ENCODE peak calls at places on chromosomes 2 and 18, in six cellular contexts. B is HT-29; N is activated naive CD8-positive, alpha-beta T cell treated with anti-CD3 and anti-CD28 coated beads, Interleukin-2, amount 10 ng/mL, durations not matched to agents 7 days and 5 days; W is non-pigmented ciliary epithelial cell; M is lung microvascular endothelial cell; J is astrocyte. G is an unnamed sample.

GRCh38 chr2:167438206-167438605 is 549.9 kb downstream of the XIRP2 start:
- DNase-seq in B (peak), N (no peak), W (peak), M (no peak), J (peak), G (peak)

GRCh38 chr2:9945596-9945995 is 5.9 kb upstream of the GRHL1 start:
- DNase-seq in B (no peak), N (no peak), W (no peak), M (no peak), J (no peak), G (no peak)

GRCh38 chr2:231110551-231110950 is 14.3 kb downstream of the HTR2B start:
- DNase-seq in B (no peak), N (no peak), W (no peak), M (peak), J (peak), G (peak)

GRCh38 chr18:35835366-35835765 is 137.1 kb upstream of the RMP24 start:
- DNase-seq in B (no peak), N (no peak), W (no peak), M (no peak), J (no peak), G (no peak)

GRCh38 chr2:144801766-144802165 is 281.8 kb upstream of the ZEB2 start:
- DNase-seq in B (no peak), N (no peak), W (peak), M (peak), J (peak), G (no peak)

GRCh38 chr2:40831313-40831873 is 379.5 kb upstream of the SLC8A1 start:
- DNase-seq in B (no peak), N (no peak), W (no peak), M (no peak), J (no peak), G (no peak)

GRCh38 chr18:9869713-9870430 is 15.9 kb upstream of the TXNDC2 start:
- DNase-seq in B (peak), N (no peak), W (no peak), M (no peak), J (peak), G (peak)

GRCh38 chr18:23265691-23266399 is 130.6 kb downstream of the CABLES1 start:
- DNase-seq in B (no peak), N (no peak), W (no peak), M (no peak), J (no peak), G (peak)

GRCh38 chr18:75551071-75551470 is 123.6 kb upstream of the SMIM21 start:
- DNase-seq in B (no peak), N (no peak), W (no peak), M (no peak), J (no peak), G (peak)

GRCh38 chr2:170224692-170225091 is 46.7 kb downstream of the MYO3B start:
- DNase-seq in B (no peak), N (no peak), W (no peak), M (peak), J (no peak), G (no peak)

GRCh38 chr2:46008082-46008870 is 288.9 kb upstream of the EPAS1 start:
- DNase-seq in B (no peak), N (no peak), W (no peak), M (no peak), J (peak), G (no peak)

GRCh38 chr2:201130524-201131186 is 14.7 kb downstream of the CFLAR start:
- DNase-seq in B (no peak), N (no peak), W (peak), M (peak), J (peak), G (peak)

GRCh38 chr2:182078988-182079602 is 93.4 kb downstream of the PPP1R1C start:
- DNase-seq in B (peak), N (no peak), W (no peak), M (no peak), J (no peak), G (no peak)

GRCh38 chr18:55777666-55778304 is 189.8 kb upstream of the TCF4 start:
- DNase-seq in B (no peak), N (no peak), W (no peak), M (no peak), J (no peak), G (peak)

GRCh38 chr2:38748391-38748790 is 2.8 kb downstream of the SRSF7 start:
- DNase-seq in B (no peak), N (no peak), W (no peak), M (no peak), J (no peak), G (no peak)

GRCh38 chr2:171478345-171478744 is 43.9 kb upstream of the CYBRD1 start:
- DNase-seq in B (peak), N (no peak), W (peak), M (peak), J (peak), G (peak)

GRCh38 chr2:135607561-135607960 is 76.3 kb downstream of the R3HDM1 start:
- DNase-seq in B (no peak), N (no peak), W (no peak), M (peak), J (peak), G (no peak)

GRCh38 chr2:170886391-170886790 is 42.7 kb upstream of the GORASP2 start:
- DNase-seq in B (no peak), N (no peak), W (peak), M (no peak), J (peak), G (no peak)

GRCh38 chr18:26655614-26656400 is 107.5 kb upstream of the KCTD1 start:
- DNase-seq in B (peak), N (peak), W (no peak), M (peak), J (peak), G (no peak)

GRCh38 chr2:107588181-107588580 is 238.5 kb upstream of the RGPD4 start:
- DNase-seq in B (no peak), N (no peak), W (no peak), M (no peak), J (no peak), G (no peak)

GRCh38 chr2:190759749-190760213 is 110.9 kb downstream of the NAB1 start:
- DNase-seq in B (peak), N (no peak), W (peak), M (peak), J (peak), G (peak)

GRCh38 chr2:58895849-58896248 is 654.7 kb upstream of the FANCL start:
- DNase-seq in B (no peak), N (no peak), W (no peak), M (no peak), J (peak), G (no peak)

GRCh38 chr2:211387734-211388133 is 831.3 kb downstream of the CPS1 start:
- DNase-seq in B (no peak), N (no peak), W (no peak), M (no peak), J (no peak), G (no peak)

GRCh38 chr2:96092896-96093295 is 23.5 kb downstream of the ADRA2B start:
- DNase-seq in B (no peak), N (peak), W (no peak), M (no peak), J (no peak), G (no peak)

GRCh38 chr2:96527990-96528679 is 8.4 kb upstream of the ARID5A start:
- DNase-seq in B (no peak), N (no peak), W (no peak), M (peak), J (peak), G (peak)

GRCh38 chr2:240525802-240526201 is 32.0 kb downstream of the ANKMY1 start:
- DNase-seq in B (no peak), N (no peak), W (no peak), M (no peak), J (no peak), G (no peak)

GRCh38 chr2:173451137-173451536 is 96.5 kb downstream of the CDCA7 start:
- DNase-seq in B (no peak), N (no peak), W (no peak), M (no peak), J (no peak), G (no peak)

GRCh38 chr2:20615466-20616241 is 35.2 kb downstream of the HS1BP3 start:
- DNase-seq in B (no peak), N (no peak), W (no peak), M (peak), J (no peak), G (no peak)

GRCh38 chr18:58005885-58006523 is 38.0 kb upstream of the NEDD4L start:
- DNase-seq in B (no peak), N (no peak), W (peak), M (no peak), J (peak), G (no peak)

GRCh38 chr2:160241251-160242137 is 41.4 kb upstream of the ITGB6 start:
- DNase-seq in B (peak), N (no peak), W (peak), M (peak), J (peak), G (no peak)